ENCODE peak calls at places on chromosomes 7 and 10, in eight cellular contexts. T is NCI-H2029 treated with DMSO at 0.1 percent for 48 hours; A is lower lobe of right lung; X is pons; O is nephron progenitor cell; Y is WERI-Rb-1; R is effector CD8-positive, alpha-beta T cell; I is AG08395. L is an unnamed sample.
A peak's percentile ranks its signal among the peaks of the same experiment; 100 is the strongest.

GRCh38 chr7:69633122-69633892 is 35.0 kb downstream of the AUTS2 start:
- DNase-seq in R (no peak), O (no peak), I (no peak), T (no peak), X (no peak), Y (no peak), A (no peak), L (no peak)

GRCh38 chr7:57403601-57404342 is 46.2 kb upstream of the ZNF716 start:
- DNase-seq in X (peak; percentile 54), I (no peak), Y (no peak), A (no peak), R (no peak), T (no peak), O (no peak), L (no peak)

GRCh38 chr7:46145412-46145811 is 224.3 kb upstream of the IGFBP3 start:
- DNase-seq in R (no peak), X (no peak), Y (no peak), I (peak; percentile 92), O (no peak), T (no peak), A (no peak), L (no peak)

GRCh38 chr7:2757361-2757903 is 69.4 kb downstream of the AMZ1 start:
- DNase-seq in O (no peak), I (peak; percentile 19), T (peak; percentile 43), A (no peak), X (peak; percentile 50), R (no peak), Y (no peak), L (no peak)

GRCh38 chr7:4951304-4951703 is 7.7 kb downstream of the MMD2 start:
- DNase-seq in X (no peak), O (no peak), A (no peak), Y (no peak), I (no peak), R (no peak), T (no peak), L (no peak)

GRCh38 chr7:152462995-152463713 is 27.4 kb upstream of the KMT2C start:
- DNase-seq in T (peak; percentile 97), X (no peak), Y (peak; percentile 51), A (no peak), O (peak; percentile 66), I (peak; percentile 35), R (no peak), L (no peak)

GRCh38 chr7:148687555-148687954 is 11.1 kb upstream of the CUL1 start:
- DNase-seq in A (no peak), Y (no peak), T (no peak), X (no peak), I (no peak), O (no peak), R (no peak), L (no peak)

GRCh38 chr7:2971914-2972530 is 71.6 kb downstream of the CARD11 start:
- DNase-seq in T (no peak), I (no peak), Y (no peak), A (no peak), R (no peak), X (no peak), O (no peak), L (no peak)

GRCh38 chr7:37315752-37316711 is 132.6 kb downstream of the ELMO1 start:
- DNase-seq in O (no peak), I (no peak), Y (no peak), A (peak; percentile 55), X (no peak), R (no peak), T (no peak), L (no peak)

GRCh38 chr10:74474022-74474713 is 323.1 kb downstream of the ADK start:
- DNase-seq in I (no peak), O (no peak), A (no peak), X (no peak), R (no peak), Y (no peak), T (no peak), L (no peak)

GRCh38 chr10:88032566-88032965 is 169.1 kb downstream of the PTEN start:
- DNase-seq in X (no peak), I (peak; percentile 73), Y (no peak), O (no peak), R (no peak), A (no peak), T (no peak), L (no peak)

GRCh38 chr10:102540023-102540422 is 36.3 kb downstream of the SUFU start:
- DNase-seq in T (no peak), X (no peak), Y (no peak), R (no peak), O (no peak), I (peak; percentile 34), A (no peak), L (no peak)

GRCh38 chr10:110358869-110359629 is 54.3 kb upstream of the SMNDC1 start:
- DNase-seq in T (no peak), O (no peak), R (no peak), I (peak; percentile 22), Y (no peak), X (no peak), A (no peak), L (no peak)

GRCh38 chr10:63547628-63548356 is 26.6 kb downstream of the REEP3 start:
- DNase-seq in A (no peak), X (no peak), O (no peak), Y (peak; percentile 45), R (no peak), T (peak; percentile 5), I (peak; percentile 50), L (no peak)

GRCh38 chr7:27723086-27723485 is 16.9 kb upstream of the TAX1BP1 start:
- DNase-seq in T (peak; percentile 12), Y (no peak), A (no peak), O (no peak), X (peak; percentile 38), I (no peak), R (no peak), L (no peak)

GRCh38 chr7:81499262-81500116 is 270.4 kb downstream of the HGF start:
- DNase-seq in T (peak; percentile 91), R (no peak), A (no peak), Y (no peak), O (peak; percentile 17), I (peak; percentile 54), X (peak; percentile 94), L (no peak)

GRCh38 chr7:492714-493065 is 27.0 kb downstream of the PDGFA start:
- DNase-seq in Y (no peak), A (peak; percentile 39), X (no peak), R (no peak), I (no peak), T (no peak), O (no peak), L (peak; percentile 56)

GRCh38 chr10:99395750-99396445 is 34.5 kb downstream of the GOT1 start:
- DNase-seq in T (peak; percentile 63), Y (no peak), I (peak; percentile 94), R (no peak), X (peak; percentile 79), O (no peak), A (no peak), L (no peak)

GRCh38 chr10:63260103-63260859 is 127.2 kb downstream of the NRBF2 start:
- DNase-seq in A (no peak), I (no peak), T (no peak), Y (no peak), X (no peak), R (no peak), O (no peak), L (no peak)

GRCh38 chr7:69276011-69276729 is 322.1 kb upstream of the AUTS2 start:
- DNase-seq in O (peak; percentile 15), Y (peak; percentile 58), T (no peak), X (no peak), A (no peak), I (peak; percentile 77), R (no peak), L (no peak)

GRCh38 chr10:106705576-106706526 is 458.7 kb downstream of the SORCS1 start:
- DNase-seq in R (no peak), I (peak; percentile 43), T (no peak), O (peak; percentile 76), X (peak; percentile 82), A (no peak), Y (peak; percentile 68), L (no peak)

GRCh38 chr7:158366346-158366745 is 221.3 kb downstream of the PTPRN2 start:
- DNase-seq in X (no peak), O (no peak), R (no peak), I (no peak), Y (no peak), T (no peak), A (no peak), L (no peak)

L was measured in natural killer cell treated with Interleukin-12 subunit alpha and Interleukin-12 subunit beta and Interleukin-15 and Interleukin-18, amount 100 ng/mL, for 72 hours.